ENCODE peak calls at places on chromosomes 11 and 22, in four cellular contexts. One of them, this sample, is unnamed.

GRCh38 chr22:22961574-22961973 is 74.0 kb downstream of the IGLL5 start:
- DNase-seq in fibroblast of lung: no peak
- DNase-seq in lower leg skin: no peak
- DNase-seq in OCI-LY7: no peak
- DNase-seq in this sample: no peak

GRCh38 chr11:73198677-73199076 is 19.4 kb upstream of the P2RY2 start:
- DNase-seq in fibroblast of lung: peak
- DNase-seq in lower leg skin: no peak
- DNase-seq in OCI-LY7: no peak
- DNase-seq in this sample: no peak

GRCh38 chr11:111782109-111782784 is 16.1 kb upstream of the PPP2R1B start:
- DNase-seq in fibroblast of lung: no peak
- DNase-seq in lower leg skin: no peak
- DNase-seq in OCI-LY7: no peak
- DNase-seq in this sample: no peak

GRCh38 chr11:50174189-50174588 is 141.5 kb downstream of the OR4C45 start:
- DNase-seq in fibroblast of lung: no peak
- DNase-seq in lower leg skin: no peak
- DNase-seq in OCI-LY7: no peak
- DNase-seq in this sample: no peak

GRCh38 chr22:37464181-37464580 is 22.0 kb downstream of the MFNG start:
- DNase-seq in fibroblast of lung: no peak
- DNase-seq in lower leg skin: no peak
- DNase-seq in OCI-LY7: peak
- DNase-seq in this sample: no peak

GRCh38 chr11:88535916-88536547 is 198.5 kb upstream of the CTSC start:
- DNase-seq in fibroblast of lung: peak
- DNase-seq in lower leg skin: no peak
- DNase-seq in OCI-LY7: no peak
- DNase-seq in this sample: peak

GRCh38 chr11:3002346-3002745 is 10.2 kb upstream of the NAP1L4 start:
- DNase-seq in fibroblast of lung: no peak
- DNase-seq in lower leg skin: no peak
- DNase-seq in OCI-LY7: no peak
- DNase-seq in this sample: no peak

GRCh38 chr11:111737877-111738205 is 28.3 kb downstream of the PPP2R1B start:
- DNase-seq in fibroblast of lung: no peak
- DNase-seq in lower leg skin: no peak
- DNase-seq in OCI-LY7: no peak
- DNase-seq in this sample: no peak

GRCh38 chr11:121391914-121392313 is 60.2 kb upstream of the SORL1 start:
- DNase-seq in fibroblast of lung: no peak
- DNase-seq in lower leg skin: peak
- DNase-seq in OCI-LY7: no peak
- DNase-seq in this sample: no peak

GRCh38 chr22:40638261-40638660 is 1.7 kb upstream of the MRTFA start:
- DNase-seq in fibroblast of lung: no peak
- DNase-seq in lower leg skin: no peak
- DNase-seq in OCI-LY7: no peak
- DNase-seq in this sample: no peak

GRCh38 chr22:29797351-29797750 is 30.2 kb downstream of the UQCR10 start:
- DNase-seq in fibroblast of lung: no peak
- DNase-seq in lower leg skin: no peak
- DNase-seq in OCI-LY7: peak
- DNase-seq in this sample: no peak

GRCh38 chr22:33844273-33844672 is 76.0 kb downstream of the LARGE1 start:
- DNase-seq in fibroblast of lung: no peak
- DNase-seq in lower leg skin: no peak
- DNase-seq in OCI-LY7: peak
- DNase-seq in this sample: no peak

GRCh38 chr11:56911312-56911711 is 77.4 kb upstream of the OR5AK2 start:
- DNase-seq in fibroblast of lung: peak
- DNase-seq in lower leg skin: no peak
- DNase-seq in OCI-LY7: no peak
- DNase-seq in this sample: no peak

GRCh38 chr11:15234796-15235195 is 120.1 kb downstream of the INSC start:
- DNase-seq in fibroblast of lung: no peak
- DNase-seq in lower leg skin: no peak
- DNase-seq in OCI-LY7: no peak
- DNase-seq in this sample: no peak

GRCh38 chr11:86627776-86628455 is 44.5 kb downstream of the ME3 start:
- DNase-seq in fibroblast of lung: no peak
- DNase-seq in lower leg skin: no peak
- DNase-seq in OCI-LY7: no peak
- DNase-seq in this sample: no peak

GRCh38 chr22:46546466-46547178 is 9.2 kb upstream of the CELSR1 start:
- DNase-seq in fibroblast of lung: peak
- DNase-seq in lower leg skin: no peak
- DNase-seq in OCI-LY7: no peak
- DNase-seq in this sample: no peak

DNA sequence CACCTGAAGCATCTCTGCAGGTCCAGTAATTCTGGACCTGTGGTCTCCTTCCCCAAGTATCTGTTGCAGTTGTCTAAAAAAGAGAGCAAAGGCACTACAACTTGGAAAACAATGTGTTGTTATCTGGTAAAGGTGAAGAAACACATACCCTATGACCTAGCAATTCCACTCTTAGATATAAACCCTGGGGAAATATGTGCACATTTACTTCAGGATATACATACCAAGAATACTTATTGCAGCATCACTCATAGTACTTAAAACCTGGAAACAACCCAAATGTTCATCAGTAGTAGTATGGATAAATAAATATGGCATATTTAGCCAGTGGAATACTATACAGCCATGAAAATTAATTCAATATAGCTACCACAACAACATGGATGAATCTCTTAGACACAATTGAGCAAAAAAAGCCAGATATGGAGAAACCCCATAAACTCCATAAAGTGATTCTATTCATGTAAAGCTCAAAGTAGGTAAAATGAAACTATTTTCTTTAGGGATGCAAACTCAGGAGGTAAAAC is 26.1 kb upstream of the MICAL2 start:
- DNase-seq in fibroblast of lung: no peak
- DNase-seq in lower leg skin: no peak
- DNase-seq in OCI-LY7: no peak
- DNase-seq in this sample: no peak
- TF ChIP-seq CTCF in fibroblast of lung: no peak
- TF ChIP-seq CTCF in lower leg skin: no peak
- TF ChIP-seq CTCF in OCI-LY7: no peak
- TF ChIP-seq CTCF in this sample: no peak

DNA sequence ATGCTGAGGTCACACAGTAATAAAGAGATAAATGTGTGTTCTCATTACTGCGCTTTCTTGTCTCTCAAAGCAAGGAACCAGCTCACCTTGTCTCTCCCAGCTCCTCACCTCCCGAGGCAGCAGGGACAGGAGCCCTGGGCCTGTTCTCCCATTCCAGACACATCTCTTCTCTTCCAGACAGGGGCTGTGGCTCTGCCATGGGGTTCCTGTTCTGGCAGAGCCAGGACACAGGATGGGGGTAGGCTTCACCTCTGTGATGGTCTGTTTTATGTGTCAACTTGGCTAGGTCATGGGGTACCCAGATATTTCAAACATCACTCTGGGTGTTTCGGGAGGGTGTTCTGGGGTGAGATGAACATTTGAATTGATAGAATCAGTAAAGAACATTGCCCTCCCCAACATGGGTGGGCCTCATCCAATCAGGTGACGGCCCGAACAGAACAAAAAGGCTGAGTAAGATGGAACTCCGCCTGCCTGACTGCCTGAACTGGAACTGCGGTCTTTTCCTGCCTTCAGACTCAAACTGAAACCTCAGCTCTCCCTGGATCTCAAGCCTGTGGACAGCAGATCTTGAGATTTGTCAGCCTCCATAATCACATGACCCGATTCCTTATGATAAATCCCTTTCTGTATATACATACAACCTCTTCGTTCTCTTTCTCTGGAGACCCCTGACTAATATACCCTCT is 2.0 kb upstream of the VSIG10L2 start:
- DNase-seq in fibroblast of lung: no peak
- DNase-seq in lower leg skin: no peak
- DNase-seq in OCI-LY7: no peak
- DNase-seq in this sample: no peak
- H3K4me3 ChIP-seq in fibroblast of lung: no peak
- H3K4me3 ChIP-seq in lower leg skin: no peak
- H3K4me3 ChIP-seq in OCI-LY7: no peak
- H3K4me3 ChIP-seq in this sample: no peak

GRCh38 chr11:74225565-74225964 is 54.5 kb downstream of the PPME1 start:
- DNase-seq in fibroblast of lung: no peak
- DNase-seq in lower leg skin: no peak
- DNase-seq in OCI-LY7: no peak
- DNase-seq in this sample: no peak

GRCh38 chr11:74221816-74222215 is 50.7 kb downstream of the PPME1 start:
- DNase-seq in fibroblast of lung: no peak
- DNase-seq in lower leg skin: no peak
- DNase-seq in OCI-LY7: no peak
- DNase-seq in this sample: no peak

GRCh38 chr11:74232316-74232950 is 61.3 kb downstream of the PPME1 start:
- DNase-seq in fibroblast of lung: no peak
- DNase-seq in lower leg skin: no peak
- DNase-seq in OCI-LY7: no peak
- DNase-seq in this sample: no peak

DNA sequence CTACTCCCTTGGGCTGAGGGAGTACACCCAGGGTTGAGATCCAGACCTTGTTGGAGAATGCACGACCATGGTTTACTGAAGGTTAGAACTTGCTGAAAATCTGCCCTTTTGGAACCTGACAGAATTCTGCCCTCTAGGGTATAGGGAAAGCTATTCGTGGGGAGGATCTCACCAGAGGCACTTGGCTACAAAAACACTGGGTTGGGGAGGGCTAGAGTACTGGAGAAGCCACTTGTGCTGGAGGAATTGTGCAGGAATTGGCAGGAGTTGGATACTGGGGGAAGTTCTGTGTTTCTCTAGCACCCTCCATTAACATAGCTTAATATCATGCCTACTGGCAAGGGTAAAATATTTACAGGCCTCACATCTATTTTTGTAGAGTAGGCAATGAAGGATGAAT is 55.8 kb downstream of the PPME1 start:
- DNase-seq in fibroblast of lung: no peak
- DNase-seq in lower leg skin: no peak
- DNase-seq in OCI-LY7: no peak
- DNase-seq in this sample: no peak
- TF ChIP-seq CTCF in fibroblast of lung: no peak
- TF ChIP-seq CTCF in lower leg skin: no peak
- TF ChIP-seq CTCF in OCI-LY7: no peak
- TF ChIP-seq CTCF in this sample: no peak

GRCh38 chr11:27886765-27887328 is 186.6 kb upstream of the BDNF start:
- DNase-seq in fibroblast of lung: peak
- DNase-seq in lower leg skin: no peak
- DNase-seq in OCI-LY7: no peak
- DNase-seq in this sample: no peak

GRCh38 chr11:27876209-27876775 is 176.0 kb upstream of the BDNF start:
- DNase-seq in fibroblast of lung: peak
- DNase-seq in lower leg skin: no peak
- DNase-seq in OCI-LY7: no peak
- DNase-seq in this sample: no peak

GRCh38 chr11:27882066-27882697 is 181.9 kb upstream of the BDNF start:
- DNase-seq in fibroblast of lung: peak
- DNase-seq in lower leg skin: no peak
- DNase-seq in OCI-LY7: no peak
- DNase-seq in this sample: peak
- H3K4me3 ChIP-seq in fibroblast of lung: no peak
- H3K4me3 ChIP-seq in lower leg skin: no peak
- H3K4me3 ChIP-seq in OCI-LY7: no peak
- H3K4me3 ChIP-seq in this sample: no peak

GRCh38 chr11:102810943-102811528 is 13.1 kb upstream of the MMP1 start:
- DNase-seq in fibroblast of lung: peak
- DNase-seq in lower leg skin: no peak
- DNase-seq in OCI-LY7: no peak
- DNase-seq in this sample: no peak
- TF ChIP-seq CTCF in fibroblast of lung: peak
- TF ChIP-seq CTCF in lower leg skin: no peak
- TF ChIP-seq CTCF in OCI-LY7: peak
- TF ChIP-seq CTCF in this sample: peak

GRCh38 chr11:37908224-37908558 is 1310.2 kb upstream of the RAG2 start:
- DNase-seq in fibroblast of lung: no peak
- DNase-seq in lower leg skin: no peak
- DNase-seq in OCI-LY7: no peak
- DNase-seq in this sample: no peak
- H3K4me3 ChIP-seq in fibroblast of lung: no peak
- H3K4me3 ChIP-seq in lower leg skin: no peak
- H3K4me3 ChIP-seq in OCI-LY7: no peak
- H3K4me3 ChIP-seq in this sample: no peak

DNA sequence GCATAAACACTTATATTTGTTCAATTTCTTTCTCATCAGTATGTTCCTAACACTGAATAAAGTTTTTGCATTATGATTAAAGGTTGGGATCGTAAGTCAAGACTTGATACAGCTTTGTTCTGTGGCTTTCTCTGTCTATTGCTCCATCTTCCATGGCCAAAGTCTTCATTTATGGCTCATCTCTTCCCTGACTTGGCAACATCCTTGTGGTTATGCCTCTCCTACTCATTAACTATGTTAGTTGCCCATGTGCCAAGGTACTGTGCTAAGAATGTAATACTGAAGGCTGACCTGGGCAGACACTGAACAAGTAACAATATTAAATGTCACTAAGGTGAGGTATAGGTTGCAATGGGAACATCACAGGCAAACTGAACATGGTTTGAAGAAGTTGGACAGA is 1.6 kb upstream of the ACCSL start:
- DNase-seq in fibroblast of lung: no peak
- DNase-seq in lower leg skin: peak
- DNase-seq in OCI-LY7: no peak
- DNase-seq in this sample: no peak
- TF ChIP-seq CTCF in fibroblast of lung: no peak
- TF ChIP-seq CTCF in lower leg skin: no peak
- TF ChIP-seq CTCF in OCI-LY7: no peak
- TF ChIP-seq CTCF in this sample: no peak

GRCh38 chr11:8066911-8067455 is 14.0 kb upstream of the TUB start:
- DNase-seq in fibroblast of lung: peak
- DNase-seq in lower leg skin: no peak
- DNase-seq in OCI-LY7: no peak
- DNase-seq in this sample: no peak
- H3K4me3 ChIP-seq in fibroblast of lung: no peak
- H3K4me3 ChIP-seq in lower leg skin: no peak
- H3K4me3 ChIP-seq in OCI-LY7: no peak
- H3K4me3 ChIP-seq in this sample: no peak

This sample was measured in BJ.